ENCODE peak calls at places on chromosomes 12 and 14, in seven cellular contexts. One of them, this sample, is unnamed.
A peak's percentile ranks its signal among the peaks of the same experiment; 100 is the strongest.

GRCh38 chr12:57868211-57868610 is 21.7 kb upstream of the CTDSP2 start:
- DNase-seq in SJCRH30: peak; percentile 93
- DNase-seq in stimulated activated CD8-positive, alpha-beta memory T cell treated with anti-CD3 and anti-CD28 coated beads, Interleukin-4, amount 100 ng/mL, for 48 hours: no peak
- DNase-seq in thyroid gland: no peak
- DNase-seq in effector CD4-positive, alpha-beta T cell: no peak
- DNase-seq in SK-MEL-5: no peak
- DNase-seq in occipital lobe: no peak
- DNase-seq in this sample: no peak

GRCh38 chr14:100223332-100224171 is 15.4 kb upstream of the YY1 start:
- DNase-seq in thyroid gland: no peak
- DNase-seq in occipital lobe: no peak
- DNase-seq in SK-MEL-5: no peak
- DNase-seq in stimulated activated CD8-positive, alpha-beta memory T cell treated with anti-CD3 and anti-CD28 coated beads, Interleukin-4, amount 100 ng/mL, for 48 hours: peak; percentile 28
- DNase-seq in effector CD4-positive, alpha-beta T cell: no peak
- DNase-seq in SJCRH30: no peak
- DNase-seq in this sample: no peak

GRCh38 chr12:70754330-70754741 is 117.1 kb upstream of the PTPRB start:
- DNase-seq in stimulated activated CD8-positive, alpha-beta memory T cell treated with anti-CD3 and anti-CD28 coated beads, Interleukin-4, amount 100 ng/mL, for 48 hours: no peak
- DNase-seq in SK-MEL-5: no peak
- DNase-seq in SJCRH30: no peak
- DNase-seq in effector CD4-positive, alpha-beta T cell: no peak
- DNase-seq in occipital lobe: no peak
- DNase-seq in thyroid gland: no peak
- DNase-seq in this sample: no peak

GRCh38 chr12:29072631-29073030 is 76.4 kb upstream of the FAR2 start:
- DNase-seq in stimulated activated CD8-positive, alpha-beta memory T cell treated with anti-CD3 and anti-CD28 coated beads, Interleukin-4, amount 100 ng/mL, for 48 hours: no peak
- DNase-seq in occipital lobe: no peak
- DNase-seq in SK-MEL-5: no peak
- DNase-seq in SJCRH30: no peak
- DNase-seq in thyroid gland: no peak
- DNase-seq in effector CD4-positive, alpha-beta T cell: no peak
- DNase-seq in this sample: no peak

GRCh38 chr14:104283197-104284106 is 145.1 kb downstream of the KIF26A start:
- DNase-seq in SJCRH30: peak; percentile 2
- DNase-seq in occipital lobe: no peak
- DNase-seq in thyroid gland: no peak
- DNase-seq in SK-MEL-5: no peak
- DNase-seq in effector CD4-positive, alpha-beta T cell: no peak
- DNase-seq in stimulated activated CD8-positive, alpha-beta memory T cell treated with anti-CD3 and anti-CD28 coated beads, Interleukin-4, amount 100 ng/mL, for 48 hours: no peak
- DNase-seq in this sample: no peak

GRCh38 chr12:104519190-104519857 is 62.6 kb downstream of the CHST11 start:
- DNase-seq in occipital lobe: no peak
- DNase-seq in SJCRH30: no peak
- DNase-seq in SK-MEL-5: no peak
- DNase-seq in effector CD4-positive, alpha-beta T cell: peak; percentile 32
- DNase-seq in thyroid gland: no peak
- DNase-seq in stimulated activated CD8-positive, alpha-beta memory T cell treated with anti-CD3 and anti-CD28 coated beads, Interleukin-4, amount 100 ng/mL, for 48 hours: peak; percentile 57
- DNase-seq in this sample: no peak

GRCh38 chr12:9001233-9001632 is 11.9 kb downstream of the KLRG1 start:
- DNase-seq in occipital lobe: no peak
- DNase-seq in effector CD4-positive, alpha-beta T cell: no peak
- DNase-seq in SJCRH30: no peak
- DNase-seq in stimulated activated CD8-positive, alpha-beta memory T cell treated with anti-CD3 and anti-CD28 coated beads, Interleukin-4, amount 100 ng/mL, for 48 hours: no peak
- DNase-seq in SK-MEL-5: no peak
- DNase-seq in thyroid gland: no peak
- DNase-seq in this sample: no peak

GRCh38 chr14:103867523-103867953 is 20.2 kb upstream of the PPP1R13B start:
- DNase-seq in thyroid gland: peak; percentile 97
- DNase-seq in occipital lobe: no peak
- DNase-seq in effector CD4-positive, alpha-beta T cell: no peak
- DNase-seq in SJCRH30: peak; percentile 65
- DNase-seq in SK-MEL-5: no peak
- DNase-seq in stimulated activated CD8-positive, alpha-beta memory T cell treated with anti-CD3 and anti-CD28 coated beads, Interleukin-4, amount 100 ng/mL, for 48 hours: no peak
- DNase-seq in this sample: no peak

GRCh38 chr14:51019089-51019488 is 74.8 kb upstream of the PYGL start:
- DNase-seq in occipital lobe: no peak
- DNase-seq in effector CD4-positive, alpha-beta T cell: no peak
- DNase-seq in SK-MEL-5: no peak
- DNase-seq in stimulated activated CD8-positive, alpha-beta memory T cell treated with anti-CD3 and anti-CD28 coated beads, Interleukin-4, amount 100 ng/mL, for 48 hours: no peak
- DNase-seq in SJCRH30: no peak
- DNase-seq in thyroid gland: no peak
- DNase-seq in this sample: no peak

GRCh38 chr12:41250748-41251147 is 62.6 kb downstream of the PDZRN4 start:
- DNase-seq in thyroid gland: peak; percentile 42
- DNase-seq in SJCRH30: peak; percentile 30
- DNase-seq in stimulated activated CD8-positive, alpha-beta memory T cell treated with anti-CD3 and anti-CD28 coated beads, Interleukin-4, amount 100 ng/mL, for 48 hours: no peak
- DNase-seq in occipital lobe: no peak
- DNase-seq in SK-MEL-5: peak; percentile 92
- DNase-seq in effector CD4-positive, alpha-beta T cell: no peak
- DNase-seq in this sample: no peak

GRCh38 chr14:103284574-103285467 is 49.2 kb upstream of the EIF5 start:
- DNase-seq in occipital lobe: no peak
- DNase-seq in SJCRH30: no peak
- DNase-seq in SK-MEL-5: no peak
- DNase-seq in stimulated activated CD8-positive, alpha-beta memory T cell treated with anti-CD3 and anti-CD28 coated beads, Interleukin-4, amount 100 ng/mL, for 48 hours: no peak
- DNase-seq in effector CD4-positive, alpha-beta T cell: no peak
- DNase-seq in thyroid gland: no peak
- DNase-seq in this sample: no peak

GRCh38 chr12:14982986-14983385 is 10.1 kb downstream of the PDE6H start:
- DNase-seq in stimulated activated CD8-positive, alpha-beta memory T cell treated with anti-CD3 and anti-CD28 coated beads, Interleukin-4, amount 100 ng/mL, for 48 hours: no peak
- DNase-seq in occipital lobe: no peak
- DNase-seq in SJCRH30: no peak
- DNase-seq in thyroid gland: no peak
- DNase-seq in SK-MEL-5: no peak
- DNase-seq in effector CD4-positive, alpha-beta T cell: no peak
- DNase-seq in this sample: no peak

GRCh38 chr14:100988956-100989355 is 85.4 kb upstream of the RTL1 start:
- DNase-seq in SK-MEL-5: no peak
- DNase-seq in occipital lobe: no peak
- DNase-seq in thyroid gland: no peak
- DNase-seq in SJCRH30: no peak
- DNase-seq in stimulated activated CD8-positive, alpha-beta memory T cell treated with anti-CD3 and anti-CD28 coated beads, Interleukin-4, amount 100 ng/mL, for 48 hours: no peak
- DNase-seq in effector CD4-positive, alpha-beta T cell: no peak
- DNase-seq in this sample: no peak

GRCh38 chr14:52266782-52267181 is 716 bp upstream of the PTGDR start:
- DNase-seq in effector CD4-positive, alpha-beta T cell: no peak
- DNase-seq in SJCRH30: no peak
- DNase-seq in occipital lobe: no peak
- DNase-seq in SK-MEL-5: no peak
- DNase-seq in stimulated activated CD8-positive, alpha-beta memory T cell treated with anti-CD3 and anti-CD28 coated beads, Interleukin-4, amount 100 ng/mL, for 48 hours: no peak
- DNase-seq in thyroid gland: no peak
- DNase-seq in this sample: no peak

GRCh38 chr12:19190292-19191031 is 60.9 kb downstream of the PLEKHA5 start:
- DNase-seq in SJCRH30: no peak
- DNase-seq in SK-MEL-5: no peak
- DNase-seq in thyroid gland: no peak
- DNase-seq in occipital lobe: no peak
- DNase-seq in effector CD4-positive, alpha-beta T cell: no peak
- DNase-seq in stimulated activated CD8-positive, alpha-beta memory T cell treated with anti-CD3 and anti-CD28 coated beads, Interleukin-4, amount 100 ng/mL, for 48 hours: no peak
- DNase-seq in this sample: no peak

GRCh38 chr12:112107728-112108447 is 695 bp downstream of the NAA25 start:
- DNase-seq in effector CD4-positive, alpha-beta T cell: no peak
- DNase-seq in thyroid gland: peak; percentile 31
- DNase-seq in stimulated activated CD8-positive, alpha-beta memory T cell treated with anti-CD3 and anti-CD28 coated beads, Interleukin-4, amount 100 ng/mL, for 48 hours: peak; percentile 60
- DNase-seq in SJCRH30: peak; percentile 53
- DNase-seq in SK-MEL-5: peak; percentile 54
- DNase-seq in occipital lobe: no peak
- DNase-seq in this sample: peak; percentile 48

GRCh38 chr12:14514154-14514842 is 53.4 kb downstream of the PLBD1 start:
- DNase-seq in thyroid gland: peak; percentile 64
- DNase-seq in SK-MEL-5: peak; percentile 75
- DNase-seq in stimulated activated CD8-positive, alpha-beta memory T cell treated with anti-CD3 and anti-CD28 coated beads, Interleukin-4, amount 100 ng/mL, for 48 hours: no peak
- DNase-seq in effector CD4-positive, alpha-beta T cell: no peak
- DNase-seq in occipital lobe: no peak
- DNase-seq in SJCRH30: peak; percentile 11
- DNase-seq in this sample: no peak

GRCh38 chr12:124515981-124516380 is 51.4 kb downstream of the NCOR2 start:
- DNase-seq in occipital lobe: no peak
- DNase-seq in SJCRH30: no peak
- DNase-seq in stimulated activated CD8-positive, alpha-beta memory T cell treated with anti-CD3 and anti-CD28 coated beads, Interleukin-4, amount 100 ng/mL, for 48 hours: no peak
- DNase-seq in thyroid gland: no peak
- DNase-seq in SK-MEL-5: no peak
- DNase-seq in effector CD4-positive, alpha-beta T cell: no peak
- DNase-seq in this sample: no peak

GRCh38 chr12:57603323-57603722 is 1.3 kb upstream of the DTX3 start:
- DNase-seq in SJCRH30: no peak
- DNase-seq in effector CD4-positive, alpha-beta T cell: no peak
- DNase-seq in SK-MEL-5: no peak
- DNase-seq in occipital lobe: no peak
- DNase-seq in thyroid gland: no peak
- DNase-seq in stimulated activated CD8-positive, alpha-beta memory T cell treated with anti-CD3 and anti-CD28 coated beads, Interleukin-4, amount 100 ng/mL, for 48 hours: no peak
- DNase-seq in this sample: no peak

GRCh38 chr14:44846232-44846824 is 115.4 kb downstream of the KLHL28 start:
- DNase-seq in SJCRH30: no peak
- DNase-seq in stimulated activated CD8-positive, alpha-beta memory T cell treated with anti-CD3 and anti-CD28 coated beads, Interleukin-4, amount 100 ng/mL, for 48 hours: no peak
- DNase-seq in occipital lobe: no peak
- DNase-seq in thyroid gland: no peak
- DNase-seq in SK-MEL-5: peak; percentile 70
- DNase-seq in effector CD4-positive, alpha-beta T cell: no peak
- DNase-seq in this sample: no peak

GRCh38 chr14:94888108-94888507 is 118.2 kb upstream of the GSC start:
- DNase-seq in stimulated activated CD8-positive, alpha-beta memory T cell treated with anti-CD3 and anti-CD28 coated beads, Interleukin-4, amount 100 ng/mL, for 48 hours: no peak
- DNase-seq in effector CD4-positive, alpha-beta T cell: no peak
- DNase-seq in thyroid gland: no peak
- DNase-seq in SK-MEL-5: no peak
- DNase-seq in occipital lobe: no peak
- DNase-seq in SJCRH30: no peak
- DNase-seq in this sample: no peak

GRCh38 chr14:87687338-87687876 is 305.6 kb downstream of the GALC start:
- DNase-seq in stimulated activated CD8-positive, alpha-beta memory T cell treated with anti-CD3 and anti-CD28 coated beads, Interleukin-4, amount 100 ng/mL, for 48 hours: no peak
- DNase-seq in SK-MEL-5: no peak
- DNase-seq in occipital lobe: no peak
- DNase-seq in thyroid gland: no peak
- DNase-seq in SJCRH30: no peak
- DNase-seq in effector CD4-positive, alpha-beta T cell: no peak
- DNase-seq in this sample: no peak

GRCh38 chr14:61563162-61563511 is 132.2 kb upstream of the HIF1A start:
- DNase-seq in thyroid gland: no peak
- DNase-seq in occipital lobe: no peak
- DNase-seq in SK-MEL-5: no peak
- DNase-seq in SJCRH30: peak; percentile 64
- DNase-seq in stimulated activated CD8-positive, alpha-beta memory T cell treated with anti-CD3 and anti-CD28 coated beads, Interleukin-4, amount 100 ng/mL, for 48 hours: no peak
- DNase-seq in effector CD4-positive, alpha-beta T cell: no peak
- DNase-seq in this sample: no peak

GRCh38 chr14:94388027-94388895 is at the start of gene SERPINA1:
- DNase-seq in SJCRH30: no peak
- DNase-seq in occipital lobe: no peak
- DNase-seq in stimulated activated CD8-positive, alpha-beta memory T cell treated with anti-CD3 and anti-CD28 coated beads, Interleukin-4, amount 100 ng/mL, for 48 hours: no peak
- DNase-seq in SK-MEL-5: no peak
- DNase-seq in thyroid gland: peak; percentile 62
- DNase-seq in effector CD4-positive, alpha-beta T cell: no peak
- DNase-seq in this sample: no peak

GRCh38 chr12:6607751-6608591 is 792 bp upstream of the CHD4 start:
- DNase-seq in SK-MEL-5: peak; percentile 75
- DNase-seq in stimulated activated CD8-positive, alpha-beta memory T cell treated with anti-CD3 and anti-CD28 coated beads, Interleukin-4, amount 100 ng/mL, for 48 hours: peak; percentile 75
- DNase-seq in occipital lobe: peak; percentile 69
- DNase-seq in thyroid gland: peak; percentile 79
- DNase-seq in SJCRH30: peak; percentile 66
- DNase-seq in effector CD4-positive, alpha-beta T cell: peak; percentile 58
- DNase-seq in this sample: no peak